ENCODE peak calls at places on chromosomes 7 and 10, in five cellular contexts. One of them, this sample, is unnamed.
A peak's percentile ranks its signal among the peaks of the same experiment; 100 is the strongest.

GRCh38 chr7:112566392-112567324 is 85.9 kb downstream of the LSMEM1 start:
- DNase-seq in GM12878: no peak
- DNase-seq in H1: no peak
- DNase-seq in K562: no peak
- DNase-seq in HepG2: no peak
- DNase-seq in this sample: no peak

GRCh38 chr10:79312601-79313187 is 34.6 kb upstream of the PPIF start:
- DNase-seq in H1: no peak
- DNase-seq in K562: no peak
- DNase-seq in HepG2: no peak
- DNase-seq in GM12878: no peak
- DNase-seq in this sample: no peak

GRCh38 chr7:112550468-112551060 is 69.8 kb downstream of the LSMEM1 start:
- DNase-seq in GM12878: peak; percentile 23
- DNase-seq in K562: peak; percentile 65
- DNase-seq in HepG2: peak; percentile 60
- DNase-seq in H1: no peak
- DNase-seq in this sample: peak; percentile 56

GRCh38 chr7:147240468-147240867 is 1123.9 kb downstream of the CNTNAP2 start:
- DNase-seq in K562: no peak
- DNase-seq in GM12878: no peak
- DNase-seq in H1: no peak
- DNase-seq in HepG2: no peak
- DNase-seq in this sample: no peak

GRCh38 chr7:91031757-91032156 is 232.5 kb upstream of the FZD1 start:
- DNase-seq in HepG2: no peak
- DNase-seq in K562: no peak
- DNase-seq in H1: no peak
- DNase-seq in GM12878: no peak
- DNase-seq in this sample: no peak

GRCh38 chr7:159094030-159094740 is 50.5 kb downstream of the VIPR2 start:
- DNase-seq in GM12878: no peak
- DNase-seq in HepG2: no peak
- DNase-seq in H1: peak; percentile 30
- DNase-seq in K562: no peak
- DNase-seq in this sample: no peak

GRCh38 chr10:70540089-70540788 is 61.7 kb downstream of the PALD1 start:
- DNase-seq in GM12878: no peak
- DNase-seq in H1: peak; percentile 78
- DNase-seq in HepG2: peak; percentile 18
- DNase-seq in K562: peak; percentile 82
- DNase-seq in this sample: no peak

GRCh38 chr7:128164061-128164954 is 76.8 kb upstream of the LEP start:
- DNase-seq in GM12878: no peak
- DNase-seq in H1: no peak
- DNase-seq in K562: no peak
- DNase-seq in HepG2: no peak
- DNase-seq in this sample: peak; percentile 55

GRCh38 chr10:77864151-77864851 is 62.3 kb downstream of the DLG5 start:
- DNase-seq in HepG2: no peak
- DNase-seq in K562: no peak
- DNase-seq in H1: no peak
- DNase-seq in GM12878: no peak
- DNase-seq in this sample: no peak

GRCh38 chr7:30116771-30117170 is 18.0 kb upstream of the MTURN start:
- DNase-seq in H1: no peak
- DNase-seq in GM12878: no peak
- DNase-seq in HepG2: no peak
- DNase-seq in K562: no peak
- DNase-seq in this sample: no peak

GRCh38 chr10:118106426-118106825 is 59.7 kb upstream of the RAB11FIP2 start:
- DNase-seq in GM12878: no peak
- DNase-seq in K562: peak; percentile 7
- DNase-seq in H1: no peak
- DNase-seq in HepG2: peak; percentile 20
- DNase-seq in this sample: peak; percentile 8

GRCh38 chr7:40354736-40355135 is 219.9 kb downstream of the SUGCT start:
- DNase-seq in GM12878: no peak
- DNase-seq in HepG2: no peak
- DNase-seq in K562: no peak
- DNase-seq in H1: no peak
- DNase-seq in this sample: no peak

GRCh38 chr7:20514364-20514763 is 101.1 kb upstream of the ABCB5 start:
- DNase-seq in GM12878: peak; percentile 2
- DNase-seq in H1: no peak
- DNase-seq in K562: no peak
- DNase-seq in HepG2: no peak
- DNase-seq in this sample: no peak

GRCh38 chr7:91655656-91656055 is 224.8 kb downstream of the MTERF1 start:
- DNase-seq in H1: no peak
- DNase-seq in K562: no peak
- DNase-seq in HepG2: no peak
- DNase-seq in GM12878: no peak
- DNase-seq in this sample: no peak

GRCh38 chr7:158494162-158494586 is 93.4 kb downstream of the PTPRN2 start:
- DNase-seq in HepG2: no peak
- DNase-seq in GM12878: no peak
- DNase-seq in K562: no peak
- DNase-seq in H1: no peak
- DNase-seq in this sample: no peak

GRCh38 chr7:120583835-120584586 is 273.9 kb downstream of the TSPAN12 start:
- DNase-seq in GM12878: no peak
- DNase-seq in HepG2: no peak
- DNase-seq in K562: no peak
- DNase-seq in H1: no peak
- DNase-seq in this sample: peak; percentile 24

GRCh38 chr7:92916751-92917369 is 80.5 kb upstream of the CDK6 start:
- DNase-seq in H1: no peak
- DNase-seq in K562: no peak
- DNase-seq in HepG2: peak; percentile 27
- DNase-seq in GM12878: no peak
- DNase-seq in this sample: peak; percentile 32

GRCh38 chr7:131203291-131203976 is 124.2 kb upstream of the MKLN1 start:
- DNase-seq in HepG2: no peak
- DNase-seq in GM12878: no peak
- DNase-seq in K562: no peak
- DNase-seq in H1: no peak
- DNase-seq in this sample: no peak

GRCh38 chr10:69089638-69090599 is 2.0 kb downstream of the SRGN start:
- DNase-seq in HepG2: no peak
- DNase-seq in GM12878: peak; percentile 65
- DNase-seq in H1: no peak
- DNase-seq in K562: no peak
- DNase-seq in this sample: no peak

GRCh38 chr10:92891885-92892705 is 43.8 kb downstream of the EXOC6 start:
- DNase-seq in GM12878: no peak
- DNase-seq in K562: peak; percentile 15
- DNase-seq in HepG2: peak; percentile 96
- DNase-seq in H1: no peak
- DNase-seq in this sample: peak; percentile 96

GRCh38 chr10:132486539-132487121 is 51.0 kb upstream of the INPP5A start:
- DNase-seq in K562: no peak
- DNase-seq in GM12878: no peak
- DNase-seq in HepG2: no peak
- DNase-seq in H1: no peak
- DNase-seq in this sample: no peak

GRCh38 chr7:114988755-114989154 is 66.9 kb downstream of the MDFIC start:
- DNase-seq in HepG2: no peak
- DNase-seq in GM12878: no peak
- DNase-seq in K562: no peak
- DNase-seq in H1: no peak
- DNase-seq in this sample: no peak

GRCh38 chr7:99473315-99473596 is 566 bp downstream of the ZNF789 start:
- DNase-seq in K562: no peak
- DNase-seq in H1: no peak
- DNase-seq in HepG2: peak; percentile 76
- DNase-seq in GM12878: peak; percentile 33
- DNase-seq in this sample: peak; percentile 48

DNA sequence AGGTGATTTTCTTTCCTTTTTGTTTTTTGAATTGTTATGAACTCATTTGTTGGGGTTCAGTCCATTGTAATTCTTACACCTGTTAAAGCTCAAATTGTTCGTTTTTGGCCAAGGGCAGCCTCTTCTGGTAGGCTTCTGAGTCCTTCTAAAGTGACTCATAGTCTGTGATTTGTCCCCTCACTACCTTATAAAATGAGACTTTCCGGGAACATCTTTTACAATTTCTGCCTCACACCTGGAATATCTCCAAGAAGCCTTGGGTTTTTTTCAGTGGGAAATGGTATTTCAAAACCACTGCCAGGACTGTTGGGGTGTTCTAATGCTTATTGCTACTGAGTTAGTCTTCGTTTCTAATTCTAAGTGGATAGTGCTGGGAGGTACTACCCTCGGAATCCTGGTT is 56.7 kb downstream of the BMPR1A start:
- DNase-seq in H1: no peak
- DNase-seq in GM12878: no peak
- DNase-seq in K562: no peak
- DNase-seq in HepG2: no peak
- DNase-seq in this sample: no peak
- TF ChIP-seq POLR2AphosphoS5 in H1: no peak
- TF ChIP-seq POLR2AphosphoS5 in GM12878: no peak
- TF ChIP-seq POLR2AphosphoS5 in K562: no peak
- TF ChIP-seq POLR2AphosphoS5 in HepG2: no peak
- TF ChIP-seq POLR2AphosphoS5 in this sample: no peak

GRCh38 chr10:60423920-60424319 is 34.2 kb upstream of the ANK3 start:
- DNase-seq in HepG2: no peak
- DNase-seq in GM12878: no peak
- DNase-seq in K562: no peak
- DNase-seq in H1: no peak
- DNase-seq in this sample: no peak
- TF ChIP-seq ZNF274 in HepG2: no peak
- TF ChIP-seq ZNF274 in GM12878: no peak
- TF ChIP-seq ZNF274 in K562: no peak
- TF ChIP-seq ZNF274 in H1: no peak
- TF ChIP-seq ZNF274 in this sample: no peak

DNA sequence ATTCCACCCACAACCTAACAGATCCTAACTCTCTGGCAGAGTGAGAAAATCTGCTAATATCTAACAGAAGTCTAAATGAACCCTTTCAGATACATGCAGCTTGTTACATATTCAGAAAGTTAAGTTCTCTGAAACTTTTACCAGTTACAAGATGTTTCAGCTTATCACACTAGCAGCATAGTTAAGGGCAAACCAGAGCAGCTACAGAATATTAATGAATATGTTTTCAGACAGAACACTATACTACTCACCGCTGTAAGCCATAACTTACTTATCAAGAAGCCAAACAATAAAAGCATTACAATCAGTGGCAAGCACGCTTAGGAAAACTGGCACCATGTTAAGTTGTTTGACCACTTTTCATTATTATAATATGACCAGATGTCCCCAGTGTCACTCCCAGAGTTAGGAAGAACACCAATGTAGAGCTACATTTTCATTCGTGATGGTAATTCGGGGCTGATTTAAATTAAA is 2.7 kb downstream of the ITGB1 start:
- DNase-seq in HepG2: no peak
- DNase-seq in GM12878: no peak
- DNase-seq in K562: no peak
- DNase-seq in H1: no peak
- DNase-seq in this sample: no peak
- H3K4me3 ChIP-seq in HepG2: peak overlapping the region; percentile 95
- H3K4me3 ChIP-seq in GM12878: peak overlapping the region; percentile 80
- H3K4me3 ChIP-seq in K562: peak overlapping the region; percentile 81
- H3K4me3 ChIP-seq in H1: no peak overlapping the region
- H3K4me3 ChIP-seq in this sample: no peak overlapping the region

DNA sequence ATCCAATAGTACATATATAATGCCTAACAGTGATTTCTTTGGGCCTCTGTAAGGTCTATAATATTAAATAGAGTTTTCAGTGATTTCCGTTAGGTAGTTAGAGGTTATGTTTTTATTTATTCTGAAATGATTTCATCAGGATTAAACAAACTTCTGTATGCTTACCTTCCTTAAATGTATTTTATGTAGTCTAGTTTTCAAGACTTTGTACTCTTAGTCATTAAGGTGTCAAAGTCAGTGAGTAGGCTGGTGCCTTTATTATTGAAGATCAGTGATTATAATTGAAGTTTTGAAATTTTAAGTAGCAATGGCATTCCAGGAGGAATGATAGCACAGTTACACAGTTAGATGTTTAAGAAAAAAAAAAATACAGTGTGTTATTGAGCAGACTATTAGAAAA is 20.7 kb downstream of the GNAI1 start:
- DNase-seq in K562: no peak
- DNase-seq in HepG2: no peak
- DNase-seq in H1: no peak
- DNase-seq in GM12878: no peak
- DNase-seq in this sample: no peak
- TF ChIP-seq POLR2AphosphoS5 in K562: no peak
- TF ChIP-seq POLR2AphosphoS5 in HepG2: no peak
- TF ChIP-seq POLR2AphosphoS5 in H1: no peak
- TF ChIP-seq POLR2AphosphoS5 in GM12878: no peak
- TF ChIP-seq POLR2AphosphoS5 in this sample: no peak

GRCh38 chr10:47279276-47279675 is 20.7 kb upstream of the GDF10 start:
- DNase-seq in GM12878: no peak
- DNase-seq in HepG2: no peak
- DNase-seq in K562: no peak
- DNase-seq in H1: no peak
- DNase-seq in this sample: no peak
- TF ChIP-seq ZNF274 in GM12878: no peak
- TF ChIP-seq ZNF274 in HepG2: no peak
- TF ChIP-seq ZNF274 in K562: no peak
- TF ChIP-seq ZNF274 in H1: no peak
- TF ChIP-seq ZNF274 in this sample: no peak

DNA sequence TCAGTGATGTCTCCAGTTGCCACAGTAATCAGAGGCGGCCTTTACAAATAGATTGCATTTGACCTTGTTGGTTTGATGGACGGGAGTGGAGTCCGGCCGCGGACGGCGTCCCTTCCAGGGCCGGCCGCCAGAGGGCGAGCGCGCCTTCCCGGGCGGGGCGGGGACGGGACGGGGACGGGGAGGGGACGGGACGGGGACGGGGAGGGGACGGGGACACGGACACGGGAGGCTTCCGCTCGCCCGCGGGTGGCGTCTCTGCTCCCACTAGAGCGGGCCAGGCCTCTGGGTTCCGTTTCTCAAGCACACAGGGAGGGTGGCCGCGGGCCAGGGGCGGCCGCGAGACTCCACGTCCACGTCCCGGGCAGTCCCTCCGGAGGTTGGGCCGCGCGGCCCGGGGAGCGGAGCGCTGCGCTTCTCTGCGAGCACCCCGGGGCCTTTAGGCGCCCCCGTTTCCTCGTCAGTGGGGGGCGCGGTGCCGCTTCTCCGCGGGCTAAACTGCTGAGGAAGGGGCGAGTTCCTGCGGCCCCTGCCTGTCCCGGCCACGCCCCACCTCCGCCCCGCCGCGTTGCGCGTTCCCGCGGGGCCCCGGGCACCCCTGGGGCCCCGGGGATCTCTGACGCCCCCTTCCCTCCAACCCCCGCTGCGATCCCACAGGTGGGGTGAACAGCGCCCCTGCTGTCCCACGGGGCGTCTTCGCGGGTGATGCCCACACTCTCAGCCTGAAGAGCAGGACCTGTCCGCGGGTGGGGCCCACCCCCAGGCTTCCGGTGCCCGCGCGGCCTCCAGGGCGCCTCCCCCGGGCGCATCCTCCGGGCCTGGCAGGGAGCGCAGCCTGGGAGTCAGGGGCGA is 84.2 kb upstream of the MKI67 start:
- DNase-seq in H1: peak; percentile 88
- DNase-seq in HepG2: peak; percentile 34
- DNase-seq in GM12878: no peak
- DNase-seq in K562: peak; percentile 81
- DNase-seq in this sample: peak; percentile 32
- H3K4me3 ChIP-seq in H1: peak overlapping the region; percentile 60
- H3K4me3 ChIP-seq in HepG2: peak overlapping the region; percentile 64
- H3K4me3 ChIP-seq in GM12878: no peak overlapping the region
- H3K4me3 ChIP-seq in K562: peak overlapping the region; percentile 44
- H3K4me3 ChIP-seq in this sample: peak overlapping the region; percentile 65

This sample was measured in HCT116.